ENCODE peak calls at places on chromosome 12, in six cellular contexts. One of them, this sample, is unnamed. For H3K27me3, the result is how much of the 10 kb centered on the place peaks cover.

GRCh38 chr12:13340149-13340548 is 143.6 kb downstream of the EMP1 start:
- DNase-seq in CD4-positive, CD25-positive, alpha-beta regulatory T cell: no peak
- DNase-seq in adipocyte: no peak
- DNase-seq in aorta: no peak
- DNase-seq in left lung: no peak
- DNase-seq in ovary: no peak
- DNase-seq in this sample: no peak

GRCh38 chr12:128098725-128099124 is 168.2 kb upstream of the TMEM132C start:
- DNase-seq in CD4-positive, CD25-positive, alpha-beta regulatory T cell: no peak
- DNase-seq in adipocyte: no peak
- DNase-seq in aorta: no peak
- DNase-seq in left lung: no peak
- DNase-seq in ovary: no peak
- DNase-seq in this sample: no peak

GRCh38 chr12:111434680-111435338 is 29.1 kb downstream of the SH2B3 start:
- DNase-seq in CD4-positive, CD25-positive, alpha-beta regulatory T cell: peak
- DNase-seq in adipocyte: peak
- DNase-seq in aorta: peak
- DNase-seq in left lung: no peak
- DNase-seq in ovary: peak
- DNase-seq in this sample: no peak

GRCh38 chr12:104494137-104494815 is 37.5 kb downstream of the CHST11 start:
- DNase-seq in CD4-positive, CD25-positive, alpha-beta regulatory T cell: peak
- DNase-seq in adipocyte: no peak
- DNase-seq in aorta: no peak
- DNase-seq in left lung: no peak
- DNase-seq in ovary: peak
- DNase-seq in this sample: no peak

GRCh38 chr12:124396544-124397398 is 101.9 kb downstream of the RFLNA start:
- DNase-seq in CD4-positive, CD25-positive, alpha-beta regulatory T cell: no peak
- DNase-seq in adipocyte: no peak
- DNase-seq in aorta: peak
- DNase-seq in left lung: no peak
- DNase-seq in ovary: peak
- DNase-seq in this sample: no peak

GRCh38 chr12:82645414-82645813 is 41.3 kb upstream of the TMTC2 start:
- DNase-seq in CD4-positive, CD25-positive, alpha-beta regulatory T cell: no peak
- DNase-seq in adipocyte: no peak
- DNase-seq in aorta: no peak
- DNase-seq in left lung: no peak
- DNase-seq in ovary: no peak
- DNase-seq in this sample: no peak

GRCh38 chr12:94244165-94245133 is 96.1 kb downstream of the PLXNC1 start:
- DNase-seq in CD4-positive, CD25-positive, alpha-beta regulatory T cell: no peak
- DNase-seq in adipocyte: no peak
- DNase-seq in aorta: peak
- DNase-seq in left lung: peak
- DNase-seq in ovary: no peak
- DNase-seq in this sample: no peak

GRCh38 chr12:75551477-75551876 is 40.1 kb upstream of the KRR1 start:
- DNase-seq in CD4-positive, CD25-positive, alpha-beta regulatory T cell: no peak
- DNase-seq in adipocyte: no peak
- DNase-seq in aorta: no peak
- DNase-seq in left lung: no peak
- DNase-seq in ovary: no peak
- DNase-seq in this sample: no peak

GRCh38 chr12:9940370-9940769 is 8.2 kb upstream of the CLEC2A start:
- DNase-seq in CD4-positive, CD25-positive, alpha-beta regulatory T cell: no peak
- DNase-seq in adipocyte: peak
- DNase-seq in aorta: no peak
- DNase-seq in left lung: no peak
- DNase-seq in ovary: no peak
- DNase-seq in this sample: no peak

GRCh38 chr12:9947674-9948073 is 15.5 kb upstream of the CLEC2A start:
- DNase-seq in CD4-positive, CD25-positive, alpha-beta regulatory T cell: no peak
- DNase-seq in adipocyte: no peak
- DNase-seq in aorta: no peak
- DNase-seq in left lung: no peak
- DNase-seq in ovary: no peak
- DNase-seq in this sample: no peak

GRCh38 chr12:9941838-9942237 is 9.7 kb upstream of the CLEC2A start:
- DNase-seq in CD4-positive, CD25-positive, alpha-beta regulatory T cell: no peak
- DNase-seq in adipocyte: no peak
- DNase-seq in aorta: no peak
- DNase-seq in left lung: no peak
- DNase-seq in ovary: no peak
- DNase-seq in this sample: no peak

GRCh38 chr12:9944404-9944803 is 12.2 kb upstream of the CLEC2A start:
- DNase-seq in CD4-positive, CD25-positive, alpha-beta regulatory T cell: no peak
- DNase-seq in adipocyte: no peak
- DNase-seq in aorta: no peak
- DNase-seq in left lung: no peak
- DNase-seq in ovary: no peak
- DNase-seq in this sample: no peak

GRCh38 chr12:9943244-9943643 is 11.1 kb upstream of the CLEC2A start:
- DNase-seq in CD4-positive, CD25-positive, alpha-beta regulatory T cell: no peak
- DNase-seq in adipocyte: no peak
- DNase-seq in aorta: no peak
- DNase-seq in left lung: peak
- DNase-seq in ovary: no peak
- DNase-seq in this sample: no peak
- H3K27me3 ChIP-seq in CD4-positive, CD25-positive, alpha-beta regulatory T cell: under half
- H3K27me3 ChIP-seq in adipocyte: under half
- H3K27me3 ChIP-seq in aorta: under half
- H3K27me3 ChIP-seq in left lung: under half
- H3K27me3 ChIP-seq in ovary: under half
- H3K27me3 ChIP-seq in this sample: under half

GRCh38 chr12:50061946-50062725 is 4.7 kb downstream of the ASIC1 start:
- DNase-seq in CD4-positive, CD25-positive, alpha-beta regulatory T cell: no peak
- DNase-seq in adipocyte: no peak
- DNase-seq in aorta: no peak
- DNase-seq in left lung: no peak
- DNase-seq in ovary: no peak
- DNase-seq in this sample: no peak
- H3K27me3 ChIP-seq in CD4-positive, CD25-positive, alpha-beta regulatory T cell: under half
- H3K27me3 ChIP-seq in adipocyte: under half
- H3K27me3 ChIP-seq in aorta: under half
- H3K27me3 ChIP-seq in left lung: under half
- H3K27me3 ChIP-seq in ovary: under half
- H3K27me3 ChIP-seq in this sample: under half

GRCh38 chr12:55634186-55634585 is 2.5 kb upstream of the OR10P1 start:
- DNase-seq in CD4-positive, CD25-positive, alpha-beta regulatory T cell: no peak
- DNase-seq in adipocyte: no peak
- DNase-seq in aorta: no peak
- DNase-seq in left lung: no peak
- DNase-seq in ovary: no peak
- DNase-seq in this sample: no peak

GRCh38 chr12:55631743-55632142 is 4.9 kb upstream of the OR10P1 start:
- DNase-seq in CD4-positive, CD25-positive, alpha-beta regulatory T cell: no peak
- DNase-seq in adipocyte: no peak
- DNase-seq in aorta: no peak
- DNase-seq in left lung: no peak
- DNase-seq in ovary: no peak
- DNase-seq in this sample: no peak

GRCh38 chr12:55636853-55637252 is at the start of gene OR10P1:
- DNase-seq in CD4-positive, CD25-positive, alpha-beta regulatory T cell: no peak
- DNase-seq in adipocyte: no peak
- DNase-seq in aorta: no peak
- DNase-seq in left lung: peak
- DNase-seq in ovary: no peak
- DNase-seq in this sample: no peak

GRCh38 chr12:55637467-55637866 is 775 bp downstream of the OR10P1 start:
- DNase-seq in CD4-positive, CD25-positive, alpha-beta regulatory T cell: no peak
- DNase-seq in adipocyte: no peak
- DNase-seq in aorta: no peak
- DNase-seq in left lung: peak
- DNase-seq in ovary: no peak
- DNase-seq in this sample: no peak

DNA sequence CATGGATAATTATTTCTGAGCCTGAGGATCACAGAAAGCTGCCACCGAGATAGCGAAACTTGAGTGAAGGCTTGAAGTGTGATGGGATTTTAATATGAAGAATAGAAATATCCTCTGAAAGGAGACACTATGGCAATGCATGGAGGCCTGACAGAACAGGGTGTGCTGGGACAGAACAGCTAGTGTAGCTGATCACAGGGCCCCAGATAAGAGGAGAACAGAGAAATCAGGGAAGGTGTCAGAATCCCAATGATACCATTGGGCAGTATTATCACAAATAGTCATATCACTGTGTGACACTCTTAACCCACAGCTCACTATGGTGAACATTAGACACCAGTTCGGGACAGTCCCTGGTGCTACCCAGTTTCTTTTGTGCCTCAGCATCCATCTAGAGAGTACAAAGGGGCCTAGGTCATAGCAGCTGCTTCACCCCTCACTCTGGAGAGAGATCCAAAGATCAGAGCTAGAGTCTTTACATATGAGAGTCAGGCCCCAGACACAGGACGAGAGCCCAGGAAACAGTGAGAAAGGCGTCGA is 506 bp upstream of the OR10P1 start:
- DNase-seq in CD4-positive, CD25-positive, alpha-beta regulatory T cell: no peak
- DNase-seq in adipocyte: no peak
- DNase-seq in aorta: no peak
- DNase-seq in left lung: no peak
- DNase-seq in ovary: no peak
- DNase-seq in this sample: no peak
- H3K27me3 ChIP-seq in CD4-positive, CD25-positive, alpha-beta regulatory T cell: under half
- H3K27me3 ChIP-seq in adipocyte: half or more
- H3K27me3 ChIP-seq in aorta: under half
- H3K27me3 ChIP-seq in left lung: under half
- H3K27me3 ChIP-seq in ovary: under half
- H3K27me3 ChIP-seq in this sample: under half

GRCh38 chr12:17618831-17619230 is 471.2 kb downstream of the RERGL start:
- DNase-seq in CD4-positive, CD25-positive, alpha-beta regulatory T cell: no peak
- DNase-seq in adipocyte: no peak
- DNase-seq in aorta: no peak
- DNase-seq in left lung: no peak
- DNase-seq in ovary: no peak
- DNase-seq in this sample: no peak
- H3K27me3 ChIP-seq in CD4-positive, CD25-positive, alpha-beta regulatory T cell: under half
- H3K27me3 ChIP-seq in adipocyte: under half
- H3K27me3 ChIP-seq in aorta: under half
- H3K27me3 ChIP-seq in left lung: under half
- H3K27me3 ChIP-seq in ovary: under half
- H3K27me3 ChIP-seq in this sample: under half

DNA sequence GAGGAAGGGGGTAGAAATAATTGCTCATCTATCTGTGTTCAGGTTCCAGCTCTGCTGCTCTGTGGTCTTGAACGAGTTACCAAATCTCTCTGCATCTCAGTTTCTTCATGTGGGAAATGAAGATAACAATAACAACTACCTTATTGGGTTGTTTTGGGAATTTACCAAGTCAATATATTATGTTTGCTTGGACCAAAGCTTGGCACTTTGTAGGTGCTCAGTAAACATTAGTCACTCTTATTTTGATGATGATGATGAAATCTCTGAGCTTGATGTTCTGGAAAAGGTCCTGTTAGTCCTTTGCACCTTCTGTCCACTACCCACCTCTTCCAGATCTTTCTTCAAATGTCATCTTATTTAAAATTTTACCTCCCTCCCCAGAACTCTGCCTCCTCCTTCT is 15.9 kb downstream of the RPH3A start:
- DNase-seq in CD4-positive, CD25-positive, alpha-beta regulatory T cell: no peak
- DNase-seq in adipocyte: no peak
- DNase-seq in aorta: no peak
- DNase-seq in left lung: no peak
- DNase-seq in ovary: no peak
- DNase-seq in this sample: no peak
- H3K27me3 ChIP-seq in CD4-positive, CD25-positive, alpha-beta regulatory T cell: under half
- H3K27me3 ChIP-seq in adipocyte: under half
- H3K27me3 ChIP-seq in aorta: under half
- H3K27me3 ChIP-seq in left lung: half or more
- H3K27me3 ChIP-seq in ovary: under half
- H3K27me3 ChIP-seq in this sample: under half

DNA sequence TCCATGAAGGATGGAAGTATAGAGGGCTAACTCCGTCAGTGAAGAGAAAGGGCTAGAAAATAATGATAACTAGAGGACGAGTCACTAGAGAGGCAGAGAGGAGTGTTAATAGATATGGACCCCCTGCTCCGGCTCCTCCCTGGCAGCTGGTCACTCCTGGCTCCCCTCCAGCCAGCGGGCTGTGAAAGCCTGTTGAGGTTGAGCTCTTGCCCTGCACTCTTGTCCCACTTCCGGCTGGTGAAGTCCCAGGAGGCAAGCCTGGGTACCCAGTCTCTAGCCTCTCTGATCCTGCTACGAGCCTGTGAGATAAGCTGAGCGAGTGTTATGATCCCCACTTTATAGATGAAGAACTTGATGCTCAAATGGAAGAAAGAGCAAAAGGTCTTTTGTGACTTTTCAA is 90.3 kb downstream of the RFX4 start:
- DNase-seq in CD4-positive, CD25-positive, alpha-beta regulatory T cell: no peak
- DNase-seq in adipocyte: no peak
- DNase-seq in aorta: no peak
- DNase-seq in left lung: no peak
- DNase-seq in ovary: no peak
- DNase-seq in this sample: no peak
- H3K27me3 ChIP-seq in CD4-positive, CD25-positive, alpha-beta regulatory T cell: under half
- H3K27me3 ChIP-seq in adipocyte: under half
- H3K27me3 ChIP-seq in aorta: under half
- H3K27me3 ChIP-seq in left lung: under half
- H3K27me3 ChIP-seq in ovary: under half
- H3K27me3 ChIP-seq in this sample: under half

DNA sequence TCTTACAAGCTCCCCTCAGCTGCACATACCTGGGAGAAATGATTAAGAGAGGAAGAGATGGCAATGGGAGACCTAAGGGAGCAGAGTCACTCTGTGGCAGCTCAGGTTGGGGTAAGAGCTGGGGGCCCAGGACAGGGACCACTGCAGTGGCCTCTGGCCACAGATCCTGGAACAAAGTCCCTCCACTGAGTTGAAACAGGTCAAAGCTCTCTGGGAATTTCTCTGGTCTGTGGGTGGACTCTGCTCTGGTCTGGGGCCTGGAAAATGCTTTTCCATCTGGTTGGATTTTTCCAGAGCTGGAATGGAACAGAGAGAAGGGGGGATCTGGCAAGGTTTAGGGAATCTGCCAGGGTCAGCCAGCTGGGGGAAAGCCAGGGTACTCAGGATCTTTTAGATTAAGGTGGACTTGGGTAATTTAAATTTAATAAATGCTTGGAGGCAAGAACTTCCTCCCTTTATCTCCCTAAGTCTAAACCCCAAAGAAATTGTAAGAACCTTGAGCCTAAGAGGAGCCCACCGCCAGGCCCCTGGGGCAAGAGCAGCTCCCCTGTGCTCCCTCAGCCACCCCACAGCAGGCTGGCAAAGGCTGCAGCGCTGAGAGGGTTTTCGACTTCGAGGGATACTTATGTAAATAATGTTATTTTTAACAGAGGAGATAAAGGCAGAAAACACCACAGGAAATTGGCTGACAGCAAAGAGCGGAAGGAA is 3.7 kb downstream of the HOXC10 start:
- DNase-seq in CD4-positive, CD25-positive, alpha-beta regulatory T cell: no peak
- DNase-seq in adipocyte: no peak
- DNase-seq in aorta: no peak
- DNase-seq in left lung: no peak
- DNase-seq in ovary: no peak
- DNase-seq in this sample: no peak
- H3K27me3 ChIP-seq in CD4-positive, CD25-positive, alpha-beta regulatory T cell: half or more
- H3K27me3 ChIP-seq in adipocyte: under half
- H3K27me3 ChIP-seq in aorta: under half
- H3K27me3 ChIP-seq in left lung: half or more
- H3K27me3 ChIP-seq in ovary: under half
- H3K27me3 ChIP-seq in this sample: half or more